ENCODE peak calls at places on chromosomes 4 and X, in ten cellular contexts. One of them, this sample, is unnamed.

GRCh38 chr4:46432923-46433322 is 43.0 kb upstream of the GABRA2 start:
- DNase-seq in PC-3: peak; percentile 16
- DNase-seq in hepatocyte: no peak
- DNase-seq in lung: no peak
- DNase-seq in lower lobe of right lung: no peak
- DNase-seq in testis: peak; percentile 80
- DNase-seq in pancreas: no peak
- DNase-seq in heart right ventricle: no peak
- DNase-seq in neuronal stem cell: no peak
- DNase-seq in endothelial cell of umbilical vein: no peak
- DNase-seq in this sample: no peak

GRCh38 chr4:38930696-38931095 is 63.1 kb downstream of the FAM114A1 start:
- DNase-seq in PC-3: no peak
- DNase-seq in hepatocyte: no peak
- DNase-seq in lung: no peak
- DNase-seq in lower lobe of right lung: no peak
- DNase-seq in testis: no peak
- DNase-seq in pancreas: no peak
- DNase-seq in heart right ventricle: no peak
- DNase-seq in neuronal stem cell: no peak
- DNase-seq in endothelial cell of umbilical vein: no peak
- DNase-seq in this sample: no peak

GRCh38 chr4:126850286-126850685 is 782.5 kb upstream of the INTU start:
- DNase-seq in PC-3: peak; percentile 89
- DNase-seq in hepatocyte: peak; percentile 12
- DNase-seq in lung: no peak
- DNase-seq in lower lobe of right lung: no peak
- DNase-seq in testis: no peak
- DNase-seq in pancreas: no peak
- DNase-seq in heart right ventricle: no peak
- DNase-seq in neuronal stem cell: no peak
- DNase-seq in endothelial cell of umbilical vein: peak; percentile 71
- DNase-seq in this sample: no peak

GRCh38 chr4:33628296-33628695 is 2616.0 kb downstream of the ARAP2 start:
- DNase-seq in PC-3: no peak
- DNase-seq in hepatocyte: no peak
- DNase-seq in lung: no peak
- DNase-seq in lower lobe of right lung: no peak
- DNase-seq in testis: no peak
- DNase-seq in pancreas: no peak
- DNase-seq in heart right ventricle: no peak
- DNase-seq in neuronal stem cell: no peak
- DNase-seq in endothelial cell of umbilical vein: no peak
- DNase-seq in this sample: no peak

GRCh38 chrX:84441143-84441542 is 61.1 kb downstream of the HDX start:
- DNase-seq in PC-3: peak; percentile 78
- DNase-seq in hepatocyte: no peak
- DNase-seq in lung: no peak
- DNase-seq in lower lobe of right lung: no peak
- DNase-seq in testis: no peak
- DNase-seq in pancreas: no peak
- DNase-seq in heart right ventricle: no peak
- DNase-seq in neuronal stem cell: no peak
- DNase-seq in endothelial cell of umbilical vein: no peak
- DNase-seq in this sample: no peak

GRCh38 chr4:15336410-15337184 is 91.2 kb upstream of the C1QTNF7 start:
- DNase-seq in PC-3: peak; percentile 16
- DNase-seq in hepatocyte: no peak
- DNase-seq in lung: no peak
- DNase-seq in lower lobe of right lung: no peak
- DNase-seq in testis: no peak
- DNase-seq in pancreas: no peak
- DNase-seq in heart right ventricle: no peak
- DNase-seq in neuronal stem cell: no peak
- DNase-seq in endothelial cell of umbilical vein: no peak
- DNase-seq in this sample: peak; percentile 37

GRCh38 chrX:44954562-44954961 is 81.6 kb downstream of the KDM6A start:
- DNase-seq in PC-3: peak; percentile 14
- DNase-seq in hepatocyte: no peak
- DNase-seq in lung: no peak
- DNase-seq in lower lobe of right lung: no peak
- DNase-seq in testis: no peak
- DNase-seq in pancreas: no peak
- DNase-seq in heart right ventricle: no peak
- DNase-seq in neuronal stem cell: no peak
- DNase-seq in endothelial cell of umbilical vein: peak; percentile 55
- DNase-seq in this sample: no peak

GRCh38 chr4:1002131-1002630 is 9.0 kb upstream of the SLC26A1 start:
- DNase-seq in PC-3: no peak
- DNase-seq in hepatocyte: peak; percentile 82
- DNase-seq in lung: no peak
- DNase-seq in lower lobe of right lung: peak; percentile 76
- DNase-seq in testis: peak; percentile 41
- DNase-seq in pancreas: no peak
- DNase-seq in heart right ventricle: no peak
- DNase-seq in neuronal stem cell: no peak
- DNase-seq in endothelial cell of umbilical vein: no peak
- DNase-seq in this sample: no peak

GRCh38 chr4:80362578-80363181 is 27.1 kb downstream of the CFAP299 start:
- DNase-seq in PC-3: peak; percentile 70
- DNase-seq in hepatocyte: peak; percentile 73
- DNase-seq in lung: no peak
- DNase-seq in lower lobe of right lung: no peak
- DNase-seq in testis: peak; percentile 38
- DNase-seq in pancreas: peak; percentile 46
- DNase-seq in heart right ventricle: no peak
- DNase-seq in neuronal stem cell: peak; percentile 41
- DNase-seq in endothelial cell of umbilical vein: peak; percentile 4
- DNase-seq in this sample: peak; percentile 62

GRCh38 chr4:154491731-154492249 is at the start of gene DCHS2:
- DNase-seq in PC-3: peak; percentile 5
- DNase-seq in hepatocyte: peak; percentile 82
- DNase-seq in lung: no peak
- DNase-seq in lower lobe of right lung: no peak
- DNase-seq in testis: no peak
- DNase-seq in pancreas: peak; percentile 65
- DNase-seq in heart right ventricle: peak; percentile 28
- DNase-seq in neuronal stem cell: peak; percentile 37
- DNase-seq in endothelial cell of umbilical vein: no peak
- DNase-seq in this sample: peak; percentile 58

GRCh38 chrX:31307952-31308351 is 236.1 kb upstream of the FTHL17 start:
- DNase-seq in PC-3: no peak
- DNase-seq in hepatocyte: no peak
- DNase-seq in lung: no peak
- DNase-seq in lower lobe of right lung: no peak
- DNase-seq in testis: no peak
- DNase-seq in pancreas: no peak
- DNase-seq in heart right ventricle: no peak
- DNase-seq in neuronal stem cell: no peak
- DNase-seq in endothelial cell of umbilical vein: no peak
- DNase-seq in this sample: no peak

GRCh38 chr4:54231419-54232150 is 2.5 kb downstream of the PDGFRA start:
- DNase-seq in PC-3: no peak
- DNase-seq in hepatocyte: peak; percentile 68
- DNase-seq in lung: no peak
- DNase-seq in lower lobe of right lung: no peak
- DNase-seq in testis: peak; percentile 59
- DNase-seq in pancreas: peak; percentile 61
- DNase-seq in heart right ventricle: peak; percentile 74
- DNase-seq in neuronal stem cell: peak; percentile 32
- DNase-seq in endothelial cell of umbilical vein: no peak
- DNase-seq in this sample: no peak

GRCh38 chrX:69100478-69100877 is 64.8 kb downstream of the PJA1 start:
- DNase-seq in PC-3: no peak
- DNase-seq in hepatocyte: no peak
- DNase-seq in lung: no peak
- DNase-seq in lower lobe of right lung: no peak
- DNase-seq in testis: no peak
- DNase-seq in pancreas: no peak
- DNase-seq in heart right ventricle: no peak
- DNase-seq in neuronal stem cell: no peak
- DNase-seq in endothelial cell of umbilical vein: no peak
- DNase-seq in this sample: no peak

GRCh38 chr4:82125863-82126297 is 247.9 kb downstream of the HNRNPD start:
- DNase-seq in PC-3: no peak
- DNase-seq in hepatocyte: no peak
- DNase-seq in lung: no peak
- DNase-seq in lower lobe of right lung: no peak
- DNase-seq in testis: no peak
- DNase-seq in pancreas: no peak
- DNase-seq in heart right ventricle: no peak
- DNase-seq in neuronal stem cell: no peak
- DNase-seq in endothelial cell of umbilical vein: no peak
- DNase-seq in this sample: no peak

GRCh38 chr4:48804584-48805301 is 24.7 kb upstream of the FRYL start:
- DNase-seq in PC-3: no peak
- DNase-seq in hepatocyte: no peak
- DNase-seq in lung: no peak
- DNase-seq in lower lobe of right lung: no peak
- DNase-seq in testis: no peak
- DNase-seq in pancreas: no peak
- DNase-seq in heart right ventricle: no peak
- DNase-seq in neuronal stem cell: no peak
- DNase-seq in endothelial cell of umbilical vein: peak; percentile 44
- DNase-seq in this sample: no peak

GRCh38 chr4:48801016-48801715 is 21.1 kb upstream of the FRYL start:
- DNase-seq in PC-3: no peak
- DNase-seq in hepatocyte: no peak
- DNase-seq in lung: no peak
- DNase-seq in lower lobe of right lung: no peak
- DNase-seq in testis: no peak
- DNase-seq in pancreas: no peak
- DNase-seq in heart right ventricle: no peak
- DNase-seq in neuronal stem cell: no peak
- DNase-seq in endothelial cell of umbilical vein: peak; percentile 47
- DNase-seq in this sample: no peak

GRCh38 chr4:48798117-48798516 is 18.0 kb upstream of the FRYL start:
- DNase-seq in PC-3: no peak
- DNase-seq in hepatocyte: no peak
- DNase-seq in lung: no peak
- DNase-seq in lower lobe of right lung: no peak
- DNase-seq in testis: no peak
- DNase-seq in pancreas: no peak
- DNase-seq in heart right ventricle: no peak
- DNase-seq in neuronal stem cell: no peak
- DNase-seq in endothelial cell of umbilical vein: no peak
- DNase-seq in this sample: no peak

GRCh38 chr4:48799157-48799556 is 19.1 kb upstream of the FRYL start:
- DNase-seq in PC-3: peak; percentile 71
- DNase-seq in hepatocyte: no peak
- DNase-seq in lung: no peak
- DNase-seq in lower lobe of right lung: no peak
- DNase-seq in testis: no peak
- DNase-seq in pancreas: no peak
- DNase-seq in heart right ventricle: no peak
- DNase-seq in neuronal stem cell: no peak
- DNase-seq in endothelial cell of umbilical vein: no peak
- DNase-seq in this sample: no peak

DNA sequence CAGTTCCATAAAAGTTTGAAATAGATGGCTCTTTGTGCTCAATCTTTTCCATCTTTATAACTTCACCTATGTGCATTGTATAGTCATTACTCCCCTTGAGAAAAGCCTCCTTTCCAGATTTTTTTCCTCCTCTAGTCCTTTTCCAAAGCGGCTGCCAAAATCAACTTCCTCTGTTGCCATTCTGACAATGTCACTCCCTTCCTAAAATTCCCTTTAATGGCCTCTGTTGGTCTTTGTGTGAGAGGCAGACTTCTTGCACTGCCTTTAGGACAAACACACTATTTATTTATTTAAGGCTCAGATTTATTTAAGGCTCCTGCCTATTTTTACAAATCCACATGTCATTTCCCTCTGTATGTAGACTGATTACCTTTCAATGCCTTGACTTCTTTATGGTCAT is 21.7 kb upstream of the FRYL start:
- DNase-seq in PC-3: peak; percentile 71
- DNase-seq in hepatocyte: no peak
- DNase-seq in lung: no peak
- DNase-seq in lower lobe of right lung: no peak
- DNase-seq in testis: no peak
- DNase-seq in pancreas: no peak
- DNase-seq in heart right ventricle: no peak
- DNase-seq in neuronal stem cell: no peak
- DNase-seq in endothelial cell of umbilical vein: peak; percentile 94
- DNase-seq in this sample: no peak
- H3K27ac ChIP-seq in PC-3: peak overlapping the region; percentile 92
- H3K27ac ChIP-seq in hepatocyte: no peak overlapping the region
- H3K27ac ChIP-seq in lung: peak overlapping the region; percentile 9
- H3K27ac ChIP-seq in lower lobe of right lung: no peak overlapping the region
- H3K27ac ChIP-seq in testis: no peak overlapping the region
- H3K27ac ChIP-seq in pancreas: no peak overlapping the region
- H3K27ac ChIP-seq in heart right ventricle: peak overlapping the region; percentile 70
- H3K27ac ChIP-seq in neuronal stem cell: no peak overlapping the region
- H3K27ac ChIP-seq in endothelial cell of umbilical vein: peak overlapping the region; percentile 43
- H3K27ac ChIP-seq in this sample: no peak overlapping the region

GRCh38 chr4:56910172-56910967 is 2.7 kb downstream of the REST start:
- DNase-seq in PC-3: peak; percentile 37
- DNase-seq in hepatocyte: no peak
- DNase-seq in lung: no peak
- DNase-seq in lower lobe of right lung: no peak
- DNase-seq in testis: no peak
- DNase-seq in pancreas: no peak
- DNase-seq in heart right ventricle: no peak
- DNase-seq in neuronal stem cell: no peak
- DNase-seq in endothelial cell of umbilical vein: no peak
- DNase-seq in this sample: no peak
- H3K4me1 ChIP-seq in PC-3: peaks cover 20% of the 10 kb centered on the region
- H3K4me1 ChIP-seq in hepatocyte: peaks cover 29% of the 10 kb centered on the region
- H3K4me1 ChIP-seq in lung: peaks cover 16% of the 10 kb centered on the region
- H3K4me1 ChIP-seq in lower lobe of right lung: peaks cover 60% of the 10 kb centered on the region
- H3K4me1 ChIP-seq in testis: peaks cover 25% of the 10 kb centered on the region
- H3K4me1 ChIP-seq in pancreas: peaks cover 7% of the 10 kb centered on the region
- H3K4me1 ChIP-seq in heart right ventricle: peaks cover 44% of the 10 kb centered on the region
- H3K4me1 ChIP-seq in neuronal stem cell: peaks cover 13% of the 10 kb centered on the region
- H3K4me1 ChIP-seq in endothelial cell of umbilical vein: peaks cover 17% of the 10 kb centered on the region
- H3K4me1 ChIP-seq in this sample: peaks cover 16% of the 10 kb centered on the region

GRCh38 chr4:57554693-57555092 is 444.5 kb upstream of the IGFBP7 start:
- DNase-seq in PC-3: no peak
- DNase-seq in hepatocyte: no peak
- DNase-seq in lung: no peak
- DNase-seq in lower lobe of right lung: no peak
- DNase-seq in testis: no peak
- DNase-seq in pancreas: no peak
- DNase-seq in heart right ventricle: no peak
- DNase-seq in neuronal stem cell: no peak
- DNase-seq in endothelial cell of umbilical vein: no peak
- DNase-seq in this sample: no peak
- H3K36me3 ChIP-seq in PC-3: no peaks in the 10 kb centered on the region
- H3K36me3 ChIP-seq in hepatocyte: no peaks in the 10 kb centered on the region
- H3K36me3 ChIP-seq in lung: no peaks in the 10 kb centered on the region
- H3K36me3 ChIP-seq in lower lobe of right lung: no peaks in the 10 kb centered on the region
- H3K36me3 ChIP-seq in testis: no peaks in the 10 kb centered on the region
- H3K36me3 ChIP-seq in pancreas: no peaks in the 10 kb centered on the region
- H3K36me3 ChIP-seq in heart right ventricle: no peaks in the 10 kb centered on the region
- H3K36me3 ChIP-seq in neuronal stem cell: no peaks in the 10 kb centered on the region
- H3K36me3 ChIP-seq in endothelial cell of umbilical vein: no peaks in the 10 kb centered on the region
- H3K36me3 ChIP-seq in this sample: no peaks in the 10 kb centered on the region

DNA sequence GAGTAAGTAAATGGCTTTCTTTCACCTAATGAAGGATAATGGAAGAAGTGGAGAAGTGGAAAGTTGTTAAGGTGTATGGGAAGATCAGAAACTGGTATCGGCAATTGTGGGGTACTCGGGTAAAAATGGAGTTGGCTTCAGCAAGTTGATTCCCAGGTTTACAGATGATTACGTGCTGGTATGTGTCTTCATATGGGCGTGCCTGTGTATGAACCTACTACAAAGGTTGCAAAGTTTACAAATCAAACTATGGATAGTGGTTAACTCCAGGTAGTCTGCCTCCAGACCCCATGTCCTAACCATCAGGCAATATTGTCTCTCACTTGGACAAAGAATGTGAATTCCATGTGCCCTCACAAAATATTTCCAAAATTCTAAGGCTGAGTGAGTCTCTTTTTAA is 778 bp downstream of the TLR3 start:
- DNase-seq in PC-3: no peak
- DNase-seq in hepatocyte: no peak
- DNase-seq in lung: peak; percentile 15
- DNase-seq in lower lobe of right lung: no peak
- DNase-seq in testis: no peak
- DNase-seq in pancreas: no peak
- DNase-seq in heart right ventricle: no peak
- DNase-seq in neuronal stem cell: no peak
- DNase-seq in endothelial cell of umbilical vein: no peak
- DNase-seq in this sample: peak; percentile 59
- H3K27ac ChIP-seq in PC-3: no peak overlapping the region
- H3K27ac ChIP-seq in hepatocyte: no peak overlapping the region
- H3K27ac ChIP-seq in lung: no peak overlapping the region
- H3K27ac ChIP-seq in lower lobe of right lung: peak overlapping the region; percentile 81
- H3K27ac ChIP-seq in testis: no peak overlapping the region
- H3K27ac ChIP-seq in pancreas: peak overlapping the region; percentile 83
- H3K27ac ChIP-seq in heart right ventricle: peak overlapping the region; percentile 72
- H3K27ac ChIP-seq in neuronal stem cell: no peak overlapping the region
- H3K27ac ChIP-seq in endothelial cell of umbilical vein: no peak overlapping the region
- H3K27ac ChIP-seq in this sample: no peak overlapping the region

This sample was measured in small intestine.